ENCODE peak calls at places on chromosome 17, in seven cellular contexts. L is psoas muscle; V is stromal cell of bone marrow; U is left ventricle myocardium superior; N is H54; S is breast epithelium; A is CD8-positive, alpha-beta memory T cell. R is an unnamed sample.

GRCh38 chr17:57478851-57479250 is 222.5 kb downstream of the MSI2 start:
- DNase-seq in L (no peak), V (no peak), U (no peak), N (no peak), S (no peak), A (no peak), R (peak)

GRCh38 chr17:73284339-73284738 is 22.7 kb upstream of the CPSF4L start:
- DNase-seq in L (no peak), V (no peak), U (no peak), N (no peak), S (no peak), A (no peak), R (no peak)

GRCh38 chr17:14389656-14390055 is 88.8 kb downstream of the HS3ST3B1 start:
- DNase-seq in L (no peak), V (no peak), U (no peak), N (no peak), S (no peak), A (no peak), R (no peak)

GRCh38 chr17:36816214-36816613 is 121.1 kb upstream of the LHX1 start:
- DNase-seq in L (no peak), V (no peak), U (no peak), N (no peak), S (no peak), A (no peak), R (no peak)

GRCh38 chr17:17603178-17603894 is 11.8 kb upstream of the PEMT start:
- DNase-seq in L (no peak), V (no peak), U (no peak), N (no peak), S (no peak), A (no peak), R (no peak)

GRCh38 chr17:77151236-77151635 is 10.5 kb downstream of the SEC14L1 start:
- DNase-seq in L (no peak), V (peak), U (no peak), N (no peak), S (no peak), A (no peak), R (no peak)

GRCh38 chr17:20280832-20281231 is 186.5 kb downstream of the LGALS9B start:
- DNase-seq in L (no peak), V (no peak), U (no peak), N (no peak), S (no peak), A (no peak), R (no peak)

GRCh38 chr17:14622622-14623101 is 321.8 kb downstream of the HS3ST3B1 start:
- DNase-seq in L (no peak), V (no peak), U (no peak), N (no peak), S (no peak), A (no peak), R (no peak)

GRCh38 chr17:73371285-73371684 is 59.5 kb upstream of the CDC42EP4 start:
- DNase-seq in L (no peak), V (peak), U (no peak), N (peak), S (no peak), A (no peak), R (peak)

GRCh38 chr17:16040710-16041251 is 41.2 kb downstream of the TTC19 start:
- DNase-seq in L (no peak), V (peak), U (no peak), N (no peak), S (peak), A (no peak), R (peak)

GRCh38 chr17:19311421-19312215 is 50.9 kb downstream of the B9D1 start:
- DNase-seq in L (no peak), V (no peak), U (no peak), N (no peak), S (no peak), A (no peak), R (no peak)

GRCh38 chr17:75346906-75347305 is 57.7 kb upstream of the SLC25A19 start:
- DNase-seq in L (no peak), V (no peak), U (no peak), N (peak), S (no peak), A (no peak), R (no peak)

GRCh38 chr17:58703137-58703846 is 10.9 kb downstream of the RAD51C start:
- DNase-seq in L (no peak), V (peak), U (no peak), N (peak), S (no peak), A (no peak), R (no peak)

GRCh38 chr17:78628547-78629435 is 51.6 kb upstream of the DNAH17 start:
- DNase-seq in L (no peak), V (no peak), U (no peak), N (no peak), S (no peak), A (no peak), R (no peak)

GRCh38 chr17:39404542-39405378 is 3.3 kb upstream of the FBXL20 start:
- DNase-seq in L (no peak), V (peak), U (no peak), N (peak), S (no peak), A (no peak), R (no peak)

GRCh38 chr17:74040291-74040690 is 163.2 kb upstream of the RPL38 start:
- DNase-seq in L (no peak), V (no peak), U (no peak), N (no peak), S (no peak), A (no peak), R (no peak)

GRCh38 chr17:14197582-14197981 is 39.1 kb downstream of the CDRT15 start:
- DNase-seq in L (no peak), V (no peak), U (peak), N (no peak), S (no peak), A (no peak), R (no peak)